ENCODE peak calls at places on chromosomes 16 and 17, in five cellular contexts. K is DMS79 treated with DMSO at 0.1 percent for 48 hours, E is brain pericyte, W is Karpas-422, U is LHCN-M2. C is an unnamed sample.
A peak's percentile ranks its signal among the peaks of the same experiment; 100 is the strongest.

GRCh38 chr16:49499018-49499785 is 125.6 kb downstream of the C16orf78 start:
- DNase-seq in U (no peak), W (no peak), E (no peak), K (no peak), C (no peak)

GRCh38 chr16:81514568-81515258 is 70.1 kb downstream of the CMIP start:
- DNase-seq in W (no peak), U (no peak), K (no peak), E (no peak), C (no peak)

GRCh38 chr16:50278251-50278650 is 11.9 kb downstream of the ADCY7 start:
- DNase-seq in E (no peak), K (no peak), W (no peak), U (no peak), C (no peak)

GRCh38 chr16:3131755-3132377 is 3.0 kb upstream of the ZNF213 start:
- DNase-seq in U (no peak), K (no peak), E (no peak), W (peak; percentile 75), C (no peak)

GRCh38 chr17:4789701-4789950 is 862 bp downstream of the GLTPD2 start:
- DNase-seq in K (peak; percentile 50), U (no peak), W (no peak), E (no peak), C (no peak)

GRCh38 chr17:63019138-63019873 is 53.3 kb downstream of the TANC2 start:
- DNase-seq in K (no peak), U (no peak), E (no peak), W (no peak), C (no peak)

GRCh38 chr17:81492202-81492601 is 20.4 kb downstream of the ACTG1 start:
- DNase-seq in U (no peak), E (no peak), K (no peak), W (no peak), C (no peak)

GRCh38 chr16:23302045-23302956 is at the start of gene SCNN1B:
- DNase-seq in U (no peak), K (no peak), W (no peak), E (no peak), C (no peak)

GRCh38 chr17:38702900-38703741 is 2.0 kb upstream of the MLLT6 start:
- DNase-seq in E (no peak), K (no peak), W (peak; percentile 80), U (no peak), C (no peak)

C was measured in smooth muscle cell of the brain vasculature.